ENCODE peak calls at places on chromosomes 7 and 10, in six cellular contexts. X, J, I, L, B and O are unnamed samples.

GRCh38 chr7:80047856-80048459 is 86.7 kb upstream of the GNAI1 start:
- DNase-seq in X (no peak), J (no peak), B (no peak), L (no peak), I (no peak), O (no peak)

GRCh38 chr10:48437546-48437945 is 131.1 kb downstream of the MAPK8 start:
- DNase-seq in B (no peak), J (no peak), I (no peak), L (no peak), X (no peak), O (no peak)

GRCh38 chr10:3255086-3255485 is 82.5 kb upstream of the PITRM1 start:
- DNase-seq in J (no peak), B (no peak), I (no peak), L (no peak), X (no peak), O (no peak)

GRCh38 chr7:128830231-128831177 is at the start of gene FLNC:
- DNase-seq in I (peak), B (no peak), L (peak), X (no peak), J (no peak), O (peak)

GRCh38 chr7:127938588-127938987 is 92.6 kb downstream of the LRRC4 start:
- DNase-seq in J (no peak), L (no peak), I (no peak), X (no peak), B (peak), O (no peak)

GRCh38 chr7:26365897-26366267 is 74.2 kb downstream of the SNX10 start:
- DNase-seq in I (peak), B (no peak), L (no peak), J (no peak), X (no peak), O (no peak)

GRCh38 chr7:69162931-69163330 is 435.3 kb upstream of the AUTS2 start:
- DNase-seq in I (no peak), X (no peak), B (no peak), J (no peak), L (no peak), O (no peak)

GRCh38 chr7:111103678-111104274 is 12.8 kb downstream of the LRRN3 start:
- DNase-seq in X (no peak), B (no peak), L (no peak), I (no peak), J (no peak), O (no peak)

GRCh38 chr10:69123306-69123746 is 652 bp upstream of the VPS26A start:
- DNase-seq in I (no peak), L (peak), B (peak), X (peak), J (no peak), O (no peak)

GRCh38 chr10:79601939-79602338 is 8.8 kb upstream of the SFTPA1 start:
- DNase-seq in J (no peak), X (no peak), B (no peak), L (no peak), I (no peak), O (no peak)

GRCh38 chr10:78299861-78300453 is 266.3 kb downstream of the RPS24 start:
- DNase-seq in X (no peak), L (no peak), B (no peak), J (peak), I (peak), O (peak)

GRCh38 chr10:75281980-75282379 is 46.2 kb upstream of the COMTD1 start:
- DNase-seq in J (no peak), B (no peak), I (no peak), X (peak), L (no peak), O (no peak)

GRCh38 chr10:75405201-75406143 is 3.9 kb upstream of the ZNF503 start:
- DNase-seq in J (no peak), I (no peak), L (no peak), B (no peak), X (peak), O (no peak)

GRCh38 chr10:121988361-121989324 is at the start of gene TACC2:
- DNase-seq in I (no peak), J (no peak), L (no peak), X (peak), B (no peak), O (no peak)

GRCh38 chr7:34123316-34123715 is 218.0 kb downstream of the BMPER start:
- DNase-seq in L (no peak), I (no peak), B (no peak), J (no peak), X (no peak), O (no peak)

GRCh38 chr7:111863269-111863668 is 301.0 kb upstream of the IMMP2L start:
- DNase-seq in J (no peak), L (no peak), X (no peak), I (no peak), B (no peak), O (no peak)

GRCh38 chr7:20199015-20199737 is 18.0 kb downstream of the MACC1 start:
- DNase-seq in X (no peak), L (peak), B (peak), J (peak), I (peak), O (peak)

GRCh38 chr10:43196981-43197833 is 59.0 kb downstream of the CSGALNACT2 start:
- DNase-seq in B (no peak), J (no peak), X (no peak), L (no peak), I (no peak), O (no peak)

GRCh38 chr10:74813371-74813770 is 13.0 kb upstream of the KAT6B start:
- DNase-seq in J (no peak), X (no peak), B (no peak), I (no peak), L (no peak), O (no peak)

GRCh38 chr7:33979807-33980355 is 74.5 kb downstream of the BMPER start:
- DNase-seq in L (no peak), B (peak), J (no peak), X (peak), I (no peak), O (no peak)

GRCh38 chr7:27165655-27166474 is 528 bp upstream of the HOXA9 start:
- DNase-seq in B (no peak), X (no peak), J (no peak), L (no peak), I (no peak), O (no peak)

GRCh38 chr7:131096267-131096927 is 231.3 kb upstream of the MKLN1 start:
- DNase-seq in I (no peak), X (peak), B (no peak), L (no peak), J (no peak), O (no peak)

GRCh38 chr10:112435013-112435619 is 11.6 kb downstream of the ZDHHC6 start:
- DNase-seq in I (peak), L (no peak), B (peak), X (peak), J (no peak), O (peak)

GRCh38 chr7:155490697-155491628 is 33.0 kb downstream of the EN2 start:
- DNase-seq in B (no peak), J (no peak), X (no peak), I (no peak), L (no peak), O (no peak)
- TF ChIP-seq MAX in B (no peak), J (no peak), X (no peak), I (no peak), L (no peak), O (no peak)

GRCh38 chr10:54983255-54983654 is 182.2 kb upstream of the PCDH15 start:
- DNase-seq in I (no peak), X (no peak), J (no peak), B (no peak), L (no peak), O (no peak)
- TF ChIP-seq MYC in I (no peak), X (no peak), J (no peak), B (no peak), L (no peak), O (no peak)

GRCh38 chr7:153891990-153892389 is 160.2 kb upstream of the DPP6 start:
- DNase-seq in B (no peak), I (no peak), J (no peak), L (no peak), X (no peak), O (no peak)

GRCh38 chr7:153886121-153886505 is 166.1 kb upstream of the DPP6 start:
- DNase-seq in I (no peak), L (no peak), B (no peak), X (no peak), J (no peak), O (no peak)

GRCh38 chr7:153887756-153888591 is 164.2 kb upstream of the DPP6 start:
- DNase-seq in J (no peak), I (no peak), L (no peak), X (no peak), B (no peak), O (no peak)

DNA sequence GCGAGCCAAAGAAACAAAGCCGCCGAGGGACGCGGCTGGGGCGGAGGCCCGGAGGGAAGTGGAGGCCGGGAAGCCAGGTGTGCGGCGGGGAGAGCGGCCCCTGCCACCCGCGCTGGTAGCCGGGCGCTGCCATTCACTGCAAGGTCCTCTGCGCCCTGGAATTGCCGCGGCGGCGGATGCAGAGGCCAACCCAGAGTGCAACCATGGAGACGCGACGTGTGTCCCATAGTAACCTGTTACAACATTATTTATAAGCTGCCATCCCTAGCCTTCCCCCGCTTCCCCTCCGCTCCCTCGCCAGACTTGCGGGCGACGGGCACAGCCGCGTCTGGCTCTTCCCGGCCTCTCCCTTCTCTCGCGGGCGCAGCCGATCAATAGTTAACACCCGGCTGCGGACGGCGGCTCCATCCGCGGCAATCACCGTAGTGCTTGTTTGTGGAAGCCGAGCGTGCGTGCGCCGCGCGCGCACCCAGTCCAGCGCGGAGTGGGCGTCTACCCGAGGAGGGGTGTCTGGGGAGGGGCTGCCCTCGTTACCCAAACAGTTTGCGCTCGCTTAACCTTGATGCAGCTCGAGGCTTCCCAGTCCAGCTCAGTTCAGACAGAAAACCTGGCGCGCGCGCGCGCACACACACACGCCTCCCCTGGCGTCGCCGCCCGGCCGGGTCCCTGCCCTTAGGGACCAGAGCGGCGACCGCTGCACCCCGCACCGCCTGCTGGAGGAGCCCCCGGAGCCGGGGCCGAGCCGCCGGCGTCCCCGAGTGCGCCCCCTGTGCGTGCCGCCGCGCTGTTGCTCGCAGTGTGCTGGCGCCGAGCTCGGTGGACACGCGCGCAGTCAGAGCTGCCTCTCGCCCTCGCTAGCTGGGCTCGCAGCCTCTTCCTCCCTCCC is 165.4 kb upstream of the DPP6 start:
- DNase-seq in X (no peak), J (no peak), I (no peak), L (no peak), B (no peak), O (no peak)
- H3K4me3 ChIP-seq in X (no peak), J (no peak), I (no peak), L (no peak), B (no peak), O (no peak)

DNA sequence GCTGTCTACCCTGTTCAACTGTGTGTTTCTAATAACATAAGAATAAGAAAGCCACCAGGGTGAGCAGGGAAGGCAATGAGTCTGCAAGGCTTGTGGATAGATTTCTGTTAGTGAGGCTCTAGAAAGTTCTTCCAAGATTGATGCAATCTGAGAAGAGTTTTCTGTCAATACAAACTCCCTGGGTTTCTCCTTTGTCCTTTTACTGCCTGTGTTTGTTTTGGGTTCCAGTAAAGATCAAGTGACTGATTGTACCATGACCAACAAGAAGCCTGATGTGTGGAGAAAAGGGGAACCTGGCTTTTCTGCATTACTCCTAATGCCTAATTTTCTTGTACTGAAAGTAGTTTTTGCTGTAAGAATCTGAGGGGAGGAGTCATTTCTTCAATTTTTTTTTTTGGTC is 139.9 kb downstream of the CFTR start:
- DNase-seq in X (no peak), I (no peak), J (no peak), B (no peak), L (no peak), O (no peak)
- TF ChIP-seq MAX in X (no peak), I (no peak), J (no peak), B (no peak), L (no peak), O (no peak)

DNA sequence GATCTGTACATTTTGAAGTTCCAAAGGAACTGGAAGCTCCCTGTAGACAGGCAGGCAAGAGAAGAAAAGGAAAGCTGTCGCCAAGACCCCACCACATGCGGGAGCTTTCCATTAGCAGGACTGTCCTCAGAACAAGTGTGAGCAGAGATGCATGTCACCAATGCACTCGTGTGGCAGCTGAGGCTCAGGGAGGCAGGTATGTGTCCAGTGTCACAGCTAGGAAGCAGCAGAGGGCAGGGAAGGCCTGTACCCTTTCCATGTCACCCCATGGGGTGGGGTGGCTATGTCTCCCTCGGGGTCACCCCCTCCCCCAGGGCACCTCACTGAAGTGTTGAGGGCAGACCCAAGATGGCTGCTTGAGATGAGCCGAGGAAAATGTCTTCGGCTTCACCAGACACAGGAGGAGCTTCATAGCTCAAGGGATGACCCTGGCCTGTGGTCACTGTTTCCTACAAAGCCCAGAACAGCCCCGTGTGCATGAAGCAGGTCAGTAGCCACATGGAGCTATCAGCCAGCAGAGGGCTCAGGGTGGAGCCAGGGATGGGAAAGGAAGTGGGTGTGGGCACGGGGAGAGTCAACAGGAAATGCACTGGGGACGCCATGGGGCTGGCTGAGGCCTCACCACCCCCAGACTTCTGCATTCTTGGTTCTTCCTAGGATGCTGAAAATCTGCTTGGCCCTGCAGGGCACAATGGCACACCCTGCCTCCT is 96.6 kb downstream of the FAM53B start:
- DNase-seq in B (peak), I (peak), X (peak), J (peak), L (peak), O (peak)
- TF ChIP-seq MYC in B (no peak), I (no peak), X (no peak), J (no peak), L (peak), O (peak)

DNA sequence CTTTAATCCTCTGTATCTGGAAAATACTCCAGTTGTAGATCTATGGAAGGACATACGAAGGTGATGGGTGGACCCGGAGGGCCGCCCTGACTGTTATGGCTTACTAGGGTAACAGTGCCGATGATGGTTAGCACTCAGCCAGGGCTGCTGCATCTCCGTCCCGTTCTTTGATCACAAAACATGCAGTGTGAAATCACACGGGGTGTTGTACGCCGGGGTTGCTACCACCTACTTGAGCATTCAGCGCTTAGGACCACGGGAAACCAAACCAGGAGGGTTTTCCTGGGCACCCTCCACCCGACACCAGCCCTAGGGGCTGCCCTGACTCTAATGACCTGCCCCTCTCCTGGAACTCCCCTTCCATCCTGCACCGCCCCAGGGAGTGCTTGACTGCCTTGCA is 20.3 kb downstream of the ZNF775 start:
- DNase-seq in I (no peak), B (no peak), X (no peak), L (no peak), J (no peak), O (no peak)
- H3K4me3 ChIP-seq in I (no peak), B (no peak), X (no peak), L (no peak), J (no peak), O (no peak)